ENCODE peak calls at places on chromosome 3, in five cellular contexts. C, R, A, X and F are unnamed samples.

GRCh38 chr3:149623819-149624218 is 34.0 kb downstream of the WWTR1 start:
- DNase-seq in A (no peak), X (no peak), C (no peak), R (no peak), F (no peak)

GRCh38 chr3:184523825-184524615 is 37.6 kb upstream of the EPHB3 start:
- DNase-seq in R (peak), A (no peak), C (peak), X (no peak), F (peak)

GRCh38 chr3:25582242-25582641 is 82.5 kb downstream of the TOP2B start:
- DNase-seq in C (peak), X (no peak), A (peak), R (peak), F (peak)

GRCh38 chr3:195003006-195003892 is 267.7 kb downstream of the XXYLT1 start:
- DNase-seq in C (no peak), X (no peak), A (no peak), R (no peak), F (no peak)

GRCh38 chr3:16441306-16441898 is 72.1 kb downstream of the RFTN1 start:
- DNase-seq in C (no peak), R (peak), X (no peak), A (no peak), F (no peak)

GRCh38 chr3:127735767-127736693 is 63.3 kb downstream of the ABTB1 start:
- DNase-seq in C (peak), A (no peak), X (no peak), R (peak), F (peak)

GRCh38 chr3:71416868-71417267 is 166.7 kb downstream of the FOXP1 start:
- DNase-seq in X (no peak), R (no peak), C (no peak), A (peak), F (no peak)

GRCh38 chr3:134542287-134542686 is 56.4 kb downstream of the CEP63 start:
- DNase-seq in R (no peak), X (no peak), C (no peak), A (peak), F (no peak)

GRCh38 chr3:138921316-138922292 is 25.3 kb downstream of the FOXL2 start:
- DNase-seq in A (no peak), R (peak), C (no peak), X (no peak), F (peak)

GRCh38 chr3:32684029-32684799 is 774 bp upstream of the CNOT10 start:
- DNase-seq in A (no peak), R (no peak), X (no peak), C (no peak), F (no peak)
- H3K4me3 ChIP-seq in A (peak), R (peak), X (peak), C (peak), F (peak)

DNA sequence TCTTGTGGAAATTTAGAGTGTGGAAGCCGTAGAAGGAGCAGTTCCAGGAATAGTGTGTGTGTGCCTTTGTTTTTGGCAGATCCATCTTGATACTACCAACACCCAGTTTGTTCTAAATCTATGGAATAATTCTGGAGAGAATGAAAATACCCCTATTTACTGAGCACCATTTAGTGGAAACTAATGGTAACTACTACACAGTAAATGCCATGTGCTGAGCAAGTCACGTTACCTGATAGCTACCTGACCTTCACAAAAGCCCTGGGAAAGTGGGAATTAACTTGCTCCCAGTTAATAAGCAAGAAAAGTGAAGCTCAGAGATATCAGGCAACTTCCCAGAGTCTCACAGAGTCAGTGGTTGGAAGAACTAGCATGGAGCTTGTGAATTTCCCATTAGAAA is 137.7 kb downstream of the ARPP21 start:
- DNase-seq in C (no peak), R (no peak), A (no peak), X (no peak), F (no peak)
- TF ChIP-seq CTCF in C (no peak), R (no peak), A (no peak), X (no peak), F (no peak)

GRCh38 chr3:186946756-186947375 is 16.5 kb downstream of the ST6GAL1 start:
- DNase-seq in X (no peak), A (no peak), C (no peak), R (no peak), F (no peak)

GRCh38 chr3:186951640-186952552 is 21.6 kb downstream of the ST6GAL1 start:
- DNase-seq in A (no peak), X (no peak), C (no peak), R (no peak), F (no peak)

GRCh38 chr3:186950402-186951093 is 20.2 kb downstream of the ST6GAL1 start:
- DNase-seq in C (no peak), X (no peak), R (no peak), A (no peak), F (no peak)

GRCh38 chr3:186953011-186953487 is 22.7 kb downstream of the ST6GAL1 start:
- DNase-seq in X (no peak), C (peak), A (no peak), R (peak), F (peak)

DNA sequence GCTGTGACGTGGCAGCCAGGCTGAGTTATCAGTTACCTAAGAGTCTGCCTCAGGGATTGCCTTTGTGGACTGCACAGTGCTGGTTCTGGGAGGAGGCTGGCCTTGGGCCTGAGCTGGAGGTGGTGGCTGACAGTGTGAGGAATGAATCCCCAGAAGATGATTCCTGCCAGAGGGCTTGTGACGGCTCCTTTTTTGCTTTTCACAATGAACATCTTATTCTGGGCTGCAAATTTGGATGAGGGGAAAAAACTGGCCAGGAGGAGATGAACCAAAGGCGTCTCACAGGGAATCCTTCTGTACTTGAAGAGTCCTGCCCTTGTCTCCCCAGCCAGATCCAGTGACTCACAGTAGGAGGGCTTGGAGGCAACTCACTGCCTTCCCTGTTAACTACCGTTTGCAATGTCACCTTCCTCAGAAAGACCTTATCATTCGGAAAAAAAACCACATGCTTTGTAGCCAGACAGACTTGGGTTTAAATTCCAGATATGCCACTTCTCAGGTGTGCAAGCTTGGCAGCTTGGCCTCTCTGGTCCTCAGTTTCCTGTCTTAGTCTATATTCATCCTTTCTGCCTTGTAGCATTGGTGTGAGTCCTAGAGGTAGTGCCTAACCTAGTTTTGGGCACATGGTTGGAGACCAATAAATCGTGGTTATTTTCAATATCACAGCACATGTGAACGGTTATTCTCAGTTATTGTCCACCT is 19.1 kb downstream of the ST6GAL1 start:
- DNase-seq in R (peak), A (no peak), X (peak), C (no peak), F (peak)
- H3K27ac ChIP-seq in R (no peak), A (peak), X (peak), C (no peak), F (no peak)

GRCh38 chr3:136932518-136932917 is 25.3 kb upstream of the IL20RB start:
- DNase-seq in R (no peak), C (peak), A (no peak), X (no peak), F (no peak)
- H3K4me3 ChIP-seq in R (no peak), C (no peak), A (no peak), X (no peak), F (no peak)

GRCh38 chr3:9808345-9809037 is 1.6 kb upstream of the TTLL3 start:
- DNase-seq in R (no peak), C (peak), X (no peak), A (peak), F (peak)
- TF ChIP-seq CTCF in R (no peak), C (peak), X (no peak), A (no peak), F (peak)